ENCODE peak calls at places on chromosomes 12 and 14, in four cellular contexts. P is adrenal gland, S is WERI-Rb-1, Q is A673. F is an unnamed sample.

GRCh38 chr12:180445-180844 is 33.5 kb downstream of the SLC6A12 start:
- DNase-seq in P (peak), S (no peak), Q (no peak), F (peak)

GRCh38 chr12:42944516-42944915 is 355.0 kb upstream of the PRICKLE1 start:
- DNase-seq in P (no peak), S (no peak), Q (no peak), F (no peak)

GRCh38 chr12:131105736-131106356 is 152.1 kb downstream of the ADGRD1 start:
- DNase-seq in P (no peak), S (no peak), Q (no peak), F (no peak)

GRCh38 chr14:87944987-87945604 is 47.9 kb downstream of the GALC start:
- DNase-seq in P (no peak), S (no peak), Q (peak), F (no peak)

GRCh38 chr12:132285991-132286681 is 43.3 kb downstream of the GALNT9 start:
- DNase-seq in P (peak), S (peak), Q (peak), F (no peak)

GRCh38 chr14:76867536-76868452 is 41.6 kb downstream of the LRRC74A start:
- DNase-seq in P (no peak), S (no peak), Q (peak), F (no peak)

GRCh38 chr12:103599274-103599673 is 12.2 kb downstream of the STAB2 start:
- DNase-seq in P (no peak), S (no peak), Q (no peak), F (peak)

GRCh38 chr12:53862831-53863230 is 75.8 kb upstream of the HOXC13 start:
- DNase-seq in P (no peak), S (no peak), Q (no peak), F (peak)

DNA sequence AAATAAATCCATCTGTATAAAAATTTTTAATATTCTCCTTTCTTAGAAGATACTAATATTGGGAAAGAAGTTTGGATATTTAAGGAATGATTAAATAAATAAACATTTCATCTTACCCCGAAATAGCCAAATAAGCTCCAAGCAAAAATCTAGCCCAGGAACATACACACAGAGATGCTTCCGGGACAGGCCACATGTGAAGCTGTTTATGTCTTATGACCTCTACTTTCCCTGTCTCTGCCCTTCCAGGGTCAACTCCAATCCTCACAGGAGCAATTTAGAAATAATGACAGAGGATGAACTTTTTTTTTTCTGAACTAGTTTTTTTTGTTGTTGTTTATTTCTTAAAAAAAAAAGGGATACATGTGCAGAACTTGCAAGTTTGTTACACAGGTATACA is 89.4 kb downstream of the BTG1 start:
- DNase-seq in P (no peak), S (no peak), Q (no peak), F (no peak)
- H3K27ac ChIP-seq in P (no peak), S (no peak), Q (no peak), F (no peak)

GRCh38 chr12:26524862-26525465 is 308.0 kb downstream of the ITPR2 start:
- DNase-seq in P (peak), S (peak), Q (peak), F (no peak)
- H3K27ac ChIP-seq in P (no peak), S (no peak), Q (no peak), F (no peak)

DNA sequence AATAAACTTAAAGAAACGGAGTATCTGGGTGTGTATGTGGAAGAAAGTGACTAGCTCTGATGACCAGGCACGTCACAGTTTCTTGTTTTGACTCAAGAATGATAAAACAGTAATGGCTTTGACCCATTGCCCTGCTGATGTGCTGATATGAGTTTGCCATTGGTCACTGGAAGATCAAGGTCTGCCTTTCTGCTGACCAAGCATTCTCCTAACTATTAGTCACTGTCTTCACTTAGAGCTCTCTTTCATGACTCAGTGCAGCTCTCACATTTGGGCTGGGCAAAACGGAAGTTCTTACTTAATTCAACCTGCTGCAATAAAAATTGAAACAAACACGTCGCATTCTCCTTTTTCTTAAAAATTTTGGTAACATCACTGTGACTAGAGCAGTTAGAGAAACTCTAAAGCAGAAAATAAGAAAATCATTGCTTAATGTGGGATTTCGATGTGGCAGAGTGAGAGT is 366.7 kb downstream of the BTG1 start:
- DNase-seq in P (peak), S (no peak), Q (peak), F (no peak)
- H3K27ac ChIP-seq in P (peak), S (no peak), Q (peak), F (peak)

GRCh38 chr12:11746940-11747716 is 97.7 kb downstream of the ETV6 start:
- DNase-seq in P (no peak), S (no peak), Q (no peak), F (no peak)

GRCh38 chr12:11743748-11744147 is 94.3 kb downstream of the ETV6 start:
- DNase-seq in P (no peak), S (no peak), Q (no peak), F (no peak)

GRCh38 chr12:11743333-11743732 is 93.9 kb downstream of the ETV6 start:
- DNase-seq in P (no peak), S (no peak), Q (no peak), F (no peak)

GRCh38 chr12:11746024-11746771 is 96.7 kb downstream of the ETV6 start:
- DNase-seq in P (no peak), S (no peak), Q (no peak), F (no peak)

GRCh38 chr12:11745112-11745511 is 95.6 kb downstream of the ETV6 start:
- DNase-seq in P (no peak), S (no peak), Q (no peak), F (no peak)
- H3K27ac ChIP-seq in P (no peak), S (no peak), Q (no peak), F (peak)

DNA sequence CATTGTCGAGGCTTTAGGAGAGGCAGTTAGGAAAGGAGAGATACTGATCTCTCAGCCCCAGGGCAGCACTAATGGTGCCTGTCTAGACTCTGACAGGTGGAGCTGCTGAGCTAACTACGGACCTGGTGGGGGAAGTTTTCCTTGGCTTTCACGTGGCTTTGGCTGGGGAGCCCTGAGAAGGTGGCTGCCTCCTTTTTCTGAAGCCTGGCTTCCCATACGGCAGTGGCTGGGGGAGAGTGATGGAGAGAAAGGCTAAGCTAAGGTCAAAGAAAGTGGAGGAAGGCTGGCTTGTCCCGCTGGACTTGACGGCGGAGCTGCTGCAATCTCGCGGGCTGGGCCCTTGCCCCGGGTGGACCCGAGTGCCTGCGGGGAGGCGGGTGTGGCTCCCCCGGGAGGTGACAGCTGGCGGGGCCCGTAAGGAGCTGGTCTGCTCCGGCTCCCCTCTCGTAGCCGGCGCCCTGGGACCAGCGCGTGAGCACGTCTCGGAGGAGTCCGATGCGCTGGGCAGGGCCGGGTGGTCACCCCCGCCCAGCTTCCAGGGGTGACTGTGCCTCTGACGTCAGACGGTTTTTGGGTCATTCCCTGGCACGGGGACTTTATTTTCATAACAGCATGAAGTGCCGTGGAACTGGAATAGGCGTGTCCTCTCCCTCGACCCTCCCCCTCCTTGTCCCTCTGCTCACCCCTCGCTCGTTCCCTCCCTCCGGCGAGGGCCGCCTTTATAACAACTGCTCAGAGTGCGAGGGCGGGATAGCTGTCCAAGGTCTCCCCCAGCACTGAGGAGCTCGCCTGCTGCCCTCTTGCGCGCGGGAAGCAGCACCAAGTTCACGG is at the start of gene GPRC5A:
- DNase-seq in P (peak), S (peak), Q (peak), F (peak)
- H3K27ac ChIP-seq in P (peak), S (peak), Q (no peak), F (peak)

DNA sequence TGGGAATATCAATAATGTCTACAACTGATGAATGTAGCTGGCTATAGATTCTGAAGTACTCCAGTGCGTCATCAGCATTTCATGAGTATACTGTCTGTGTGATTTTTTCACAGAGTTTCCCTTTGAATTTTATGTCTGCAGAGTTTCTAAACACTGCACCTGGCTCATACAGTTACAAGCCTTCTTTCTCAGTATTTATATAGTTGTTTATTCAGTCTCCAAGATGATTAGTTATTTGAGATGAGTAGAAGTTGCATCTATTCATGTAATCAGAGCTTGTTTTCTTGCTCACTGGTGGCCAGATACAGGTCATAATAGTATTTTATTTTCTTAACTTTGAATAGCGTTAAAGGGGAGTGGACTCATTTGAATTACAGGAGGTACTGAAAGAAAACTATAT is 222.4 kb downstream of the RAD51B start:
- DNase-seq in P (no peak), S (no peak), Q (no peak), F (no peak)
- H3K27ac ChIP-seq in P (no peak), S (no peak), Q (no peak), F (peak)

GRCh38 chr12:93602897-93603668 is 30.6 kb downstream of the SOCS2 start:
- DNase-seq in P (no peak), S (no peak), Q (no peak), F (no peak)
- H3K27ac ChIP-seq in P (no peak), S (no peak), Q (no peak), F (peak)

GRCh38 chr14:75647650-75648049 is 13.0 kb downstream of the ERG28 start:
- DNase-seq in P (peak), S (no peak), Q (no peak), F (no peak)
- H3K27ac ChIP-seq in P (peak), S (no peak), Q (no peak), F (peak)

F was measured in esophagus muscularis mucosa.